ENCODE peak calls at places on chromosomes 11 and 22, in four cellular contexts. One of them, this sample, is unnamed.

GRCh38 chr22:44155115-44155514 is 25.6 kb upstream of the PARVG start:
- DNase-seq in H9: no peak
- DNase-seq in IMR-90: no peak
- DNase-seq in H1: no peak
- DNase-seq in this sample: no peak

GRCh38 chr11:117316197-117316961 is at the start of gene BACE1:
- DNase-seq in H9: peak
- DNase-seq in IMR-90: peak
- DNase-seq in H1: peak
- DNase-seq in this sample: peak

GRCh38 chr11:76919887-76920746 is 59.4 kb downstream of the ACER3 start:
- DNase-seq in H9: peak
- DNase-seq in IMR-90: peak
- DNase-seq in H1: peak
- DNase-seq in this sample: peak

GRCh38 chr11:128568166-128568778 is 19.1 kb downstream of the ETS1 start:
- DNase-seq in H9: peak
- DNase-seq in IMR-90: no peak
- DNase-seq in H1: no peak
- DNase-seq in this sample: peak

GRCh38 chr11:74371269-74372039 is 26.8 kb downstream of the PGM2L1 start:
- DNase-seq in H9: no peak
- DNase-seq in IMR-90: peak
- DNase-seq in H1: no peak
- DNase-seq in this sample: no peak

GRCh38 chr22:23789638-23790037 is 2.9 kb downstream of the SMARCB1 start:
- DNase-seq in H9: no peak
- DNase-seq in IMR-90: no peak
- DNase-seq in H1: no peak
- DNase-seq in this sample: peak

GRCh38 chr11:61507962-61508824 is at the start of gene LRRC10B:
- DNase-seq in H9: peak
- DNase-seq in IMR-90: no peak
- DNase-seq in H1: peak
- DNase-seq in this sample: peak

GRCh38 chr22:43707650-43708049 is 104.5 kb downstream of the EFCAB6 start:
- DNase-seq in H9: no peak
- DNase-seq in IMR-90: no peak
- DNase-seq in H1: no peak
- DNase-seq in this sample: peak

GRCh38 chr11:130042093-130042591 is 27.6 kb upstream of the APLP2 start:
- DNase-seq in H9: no peak
- DNase-seq in IMR-90: peak
- DNase-seq in H1: no peak
- DNase-seq in this sample: no peak

GRCh38 chr11:25711008-25711407 is 620.9 kb upstream of the ANO3 start:
- DNase-seq in H9: no peak
- DNase-seq in IMR-90: no peak
- DNase-seq in H1: no peak
- DNase-seq in this sample: no peak

GRCh38 chr22:27752771-27753170 is 48.8 kb downstream of the MN1 start:
- DNase-seq in H9: no peak
- DNase-seq in IMR-90: no peak
- DNase-seq in H1: no peak
- DNase-seq in this sample: no peak

GRCh38 chr11:16169946-16170345 is 186.4 kb downstream of the SOX6 start:
- DNase-seq in H9: no peak
- DNase-seq in IMR-90: no peak
- DNase-seq in H1: no peak
- DNase-seq in this sample: peak

GRCh38 chr11:32379714-32380113 is 55.6 kb downstream of the WT1 start:
- DNase-seq in H9: no peak
- DNase-seq in IMR-90: no peak
- DNase-seq in H1: no peak
- DNase-seq in this sample: no peak

GRCh38 chr22:50487290-50488005 is 789 bp downstream of the MIOX start:
- DNase-seq in H9: no peak
- DNase-seq in IMR-90: no peak
- DNase-seq in H1: no peak
- DNase-seq in this sample: no peak

GRCh38 chr22:35821654-35822053 is 104.0 kb downstream of the APOL5 start:
- DNase-seq in H9: no peak
- DNase-seq in IMR-90: no peak
- DNase-seq in H1: no peak
- DNase-seq in this sample: peak

GRCh38 chr11:16920559-16920958 is 93.7 kb downstream of the PLEKHA7 start:
- DNase-seq in H9: no peak
- DNase-seq in IMR-90: no peak
- DNase-seq in H1: no peak
- DNase-seq in this sample: no peak

GRCh38 chr22:22753526-22754267 is 109.3 kb downstream of the GGTLC2 start:
- DNase-seq in H9: peak
- DNase-seq in IMR-90: peak
- DNase-seq in H1: peak
- DNase-seq in this sample: peak

GRCh38 chr22:31036671-31037550 is 44.2 kb upstream of the SMTN start:
- DNase-seq in H9: no peak
- DNase-seq in IMR-90: peak
- DNase-seq in H1: no peak
- DNase-seq in this sample: no peak

GRCh38 chr11:69327741-69328191 is 33.8 kb downstream of the MYEOV start:
- DNase-seq in H9: peak
- DNase-seq in IMR-90: no peak
- DNase-seq in H1: no peak
- DNase-seq in this sample: no peak

GRCh38 chr11:68014157-68014965 is 4.2 kb downstream of the ALDH3B1 start:
- DNase-seq in H9: no peak
- DNase-seq in IMR-90: peak
- DNase-seq in H1: no peak
- DNase-seq in this sample: no peak

GRCh38 chr11:124882339-124883071 is 15.2 kb downstream of the ROBO4 start:
- DNase-seq in H9: peak
- DNase-seq in IMR-90: no peak
- DNase-seq in H1: no peak
- DNase-seq in this sample: no peak

GRCh38 chr11:14021738-14022137 is 59.2 kb downstream of the SPON1 start:
- DNase-seq in H9: no peak
- DNase-seq in IMR-90: no peak
- DNase-seq in H1: no peak
- DNase-seq in this sample: no peak

GRCh38 chr11:105935791-105936190 is 86.2 kb downstream of the MSANTD4 start:
- DNase-seq in H9: no peak
- DNase-seq in IMR-90: peak
- DNase-seq in H1: no peak
- DNase-seq in this sample: no peak

GRCh38 chr11:57321996-57322880 is 2.5 kb downstream of the TNKS1BP1 start:
- DNase-seq in H9: peak
- DNase-seq in IMR-90: peak
- DNase-seq in H1: peak
- DNase-seq in this sample: peak
- H4K8ac ChIP-seq in H9: no peak
- H4K8ac ChIP-seq in IMR-90: peak
- H4K8ac ChIP-seq in H1: no peak
- H4K8ac ChIP-seq in this sample: no peak

GRCh38 chr11:20458905-20459632 is 71.6 kb downstream of the PRMT3 start:
- DNase-seq in H9: no peak
- DNase-seq in IMR-90: no peak
- DNase-seq in H1: no peak
- DNase-seq in this sample: no peak
- H4K5ac ChIP-seq in H9: no peak
- H4K5ac ChIP-seq in IMR-90: no peak
- H4K5ac ChIP-seq in H1: no peak
- H4K5ac ChIP-seq in this sample: no peak

GRCh38 chr11:62860835-62861563 is 19.7 kb upstream of the SLC3A2 start:
- DNase-seq in H9: no peak
- DNase-seq in IMR-90: no peak
- DNase-seq in H1: no peak
- DNase-seq in this sample: no peak
- H3K9ac ChIP-seq in H9: no peak
- H3K9ac ChIP-seq in IMR-90: no peak
- H3K9ac ChIP-seq in H1: no peak
- H3K9ac ChIP-seq in this sample: peak

GRCh38 chr11:3856856-3857553 is 1.5 kb downstream of the STIM1 start:
- DNase-seq in H9: no peak
- DNase-seq in IMR-90: no peak
- DNase-seq in H1: no peak
- DNase-seq in this sample: no peak

GRCh38 chr11:3854977-3855807 is at the start of gene STIM1:
- DNase-seq in H9: peak
- DNase-seq in IMR-90: peak
- DNase-seq in H1: peak
- DNase-seq in this sample: peak

GRCh38 chr11:3854660-3854976 is 846 bp upstream of the STIM1 start:
- DNase-seq in H9: no peak
- DNase-seq in IMR-90: no peak
- DNase-seq in H1: no peak
- DNase-seq in this sample: peak

GRCh38 chr11:3857628-3858027 is 2.2 kb downstream of the STIM1 start:
- DNase-seq in H9: no peak
- DNase-seq in IMR-90: no peak
- DNase-seq in H1: no peak
- DNase-seq in this sample: no peak

GRCh38 chr11:3855808-3856491 is 486 bp downstream of the STIM1 start:
- DNase-seq in H9: peak
- DNase-seq in IMR-90: no peak
- DNase-seq in H1: peak
- DNase-seq in this sample: peak
- H4K8ac ChIP-seq in H9: no peak
- H4K8ac ChIP-seq in IMR-90: no peak
- H4K8ac ChIP-seq in H1: peak
- H4K8ac ChIP-seq in this sample: no peak

GRCh38 chr11:18367431-18367830 is 26.9 kb upstream of the LDHA start:
- DNase-seq in H9: no peak
- DNase-seq in IMR-90: peak
- DNase-seq in H1: no peak
- DNase-seq in this sample: no peak
- H4K5ac ChIP-seq in H9: no peak
- H4K5ac ChIP-seq in IMR-90: no peak
- H4K5ac ChIP-seq in H1: no peak
- H4K5ac ChIP-seq in this sample: no peak

DNA sequence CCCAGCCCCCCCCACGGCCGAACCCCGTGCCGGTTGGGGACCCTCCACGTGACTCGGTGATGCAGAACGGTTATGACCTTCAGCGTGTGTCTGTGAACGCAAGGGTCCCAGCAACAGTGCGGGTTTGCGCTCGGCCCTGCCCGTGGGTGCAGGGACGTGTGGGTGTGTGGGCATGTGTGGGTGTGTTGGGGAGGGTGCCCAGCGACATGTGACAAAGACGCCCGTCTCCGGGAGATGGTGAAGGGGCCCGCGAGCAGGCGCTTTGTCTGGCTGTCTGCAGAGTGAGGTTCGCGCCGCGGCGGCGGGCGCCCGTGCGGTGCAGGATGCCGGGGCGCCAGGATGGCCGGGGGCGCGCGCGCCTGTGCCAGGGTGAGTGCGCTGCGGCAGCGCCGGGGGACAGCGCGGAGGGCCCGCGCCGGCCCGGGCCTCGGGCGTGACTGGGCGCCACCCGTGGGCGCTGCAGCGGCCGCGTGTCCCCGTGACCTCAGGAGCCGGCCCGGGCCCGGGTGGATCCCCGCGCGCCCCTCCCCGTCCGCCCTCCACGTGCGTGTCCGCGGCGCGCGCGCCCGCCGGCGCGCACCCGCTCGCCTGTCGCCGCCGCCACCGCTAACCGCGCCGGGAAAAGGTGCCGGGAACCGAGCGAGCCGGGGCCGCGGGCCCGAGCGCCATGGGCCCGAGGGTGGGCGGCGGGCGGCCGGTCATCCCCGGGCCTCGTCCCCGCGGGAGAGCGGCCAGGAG is at the start of gene LRFN4:
- DNase-seq in H9: no peak
- DNase-seq in IMR-90: no peak
- DNase-seq in H1: no peak
- DNase-seq in this sample: peak
- H3K9ac ChIP-seq in H9: peak
- H3K9ac ChIP-seq in IMR-90: peak
- H3K9ac ChIP-seq in H1: peak
- H3K9ac ChIP-seq in this sample: peak